ENCODE peak calls at places on chromosomes 7 and 10, in five cellular contexts. Z is Ammon's horn; N is NCI-H1694 treated with DMSO at 0.1 percent for 48 hours; B is HTR-8/SVneo; W is activated CD4-positive, CD25-positive, alpha-beta regulatory T cell. G is an unnamed sample.
A peak's percentile ranks its signal among the peaks of the same experiment; 100 is the strongest.

GRCh38 chr7:131105294-131105802 is 222.3 kb upstream of the MKLN1 start:
- DNase-seq in Z (no peak), N (no peak), B (peak; percentile 28), W (no peak), G (no peak)

GRCh38 chr7:23346316-23346715 is 47.2 kb downstream of the MALSU1 start:
- DNase-seq in Z (no peak), N (no peak), B (no peak), W (no peak), G (no peak)

GRCh38 chr7:108001759-108002725 is 919 bp downstream of the LAMB1 start:
- DNase-seq in Z (no peak), N (peak; percentile 74), B (no peak), W (no peak), G (no peak)

GRCh38 chr7:56218510-56218909 is 102.3 kb upstream of the NUPR2 start:
- DNase-seq in Z (peak; percentile 37), N (no peak), B (no peak), W (no peak), G (no peak)

GRCh38 chr7:754531-755420 is 27.7 kb upstream of the PRKAR1B start:
- DNase-seq in Z (no peak), N (no peak), B (no peak), W (no peak), G (no peak)

GRCh38 chr10:56745490-56745889 is 384.4 kb upstream of the ZWINT start:
- DNase-seq in Z (no peak), N (no peak), B (no peak), W (no peak), G (no peak)

GRCh38 chr10:124002391-124003069 is 90.9 kb downstream of the CHST15 start:
- DNase-seq in Z (no peak), N (no peak), B (no peak), W (no peak), G (no peak)

GRCh38 chr7:75943864-75944263 is 28.9 kb downstream of the POR start:
- DNase-seq in Z (no peak), N (no peak), B (no peak), W (no peak), G (no peak)

GRCh38 chr7:101466871-101467270 is 104.2 kb downstream of the COL26A1 start:
- DNase-seq in Z (no peak), N (no peak), B (no peak), W (no peak), G (no peak)

GRCh38 chr7:150400779-150401423 is 21.8 kb downstream of the ZNF775 start:
- DNase-seq in Z (no peak), N (no peak), B (no peak), W (no peak), G (no peak)

GRCh38 chr10:49009231-49009979 is 69.8 kb upstream of the LRRC18 start:
- DNase-seq in Z (no peak), N (no peak), B (no peak), W (no peak), G (no peak)

GRCh38 chr7:141014091-141014490 is 661 bp downstream of the MRPS33 start:
- DNase-seq in Z (no peak), N (no peak), B (no peak), W (no peak), G (peak; percentile 0)